ENCODE peak calls at places on chromosomes 12 and 14, in ten cellular contexts. G is H4; O is stimulated activated CD4-positive, alpha-beta T cell treated with anti-CD3 and anti-CD28 coated beads, Interleukin-1b, Interleukin-23, amount 100 ng/mL, for 1 hour; A is RWPE2; Z is skeletal muscle cell; C is tibial artery; T is T-helper 1 cell; D is keratinocyte; W is astrocyte; V is uterus. X is an unnamed sample.

GRCh38 chr14:90499121-90499520 is 102.3 kb downstream of the CALM1 start:
- DNase-seq in O (no peak), C (peak; percentile 31), A (peak; percentile 20), Z (no peak), W (no peak), V (no peak), G (no peak), T (no peak), D (no peak), X (no peak)

GRCh38 chr12:11885261-11886038 is 185.3 kb upstream of the BCL2L14 start:
- DNase-seq in A (peak; percentile 70), C (no peak), D (peak; percentile 61), T (no peak), O (no peak), G (peak; percentile 60), V (no peak), W (peak; percentile 75), Z (no peak), X (no peak)

GRCh38 chr14:101198398-101199027 is 295.0 kb upstream of the RTL1 start:
- DNase-seq in G (no peak), T (no peak), W (no peak), D (no peak), O (no peak), C (no peak), Z (no peak), A (peak; percentile 51), V (peak; percentile 11), X (no peak)

GRCh38 chr12:125491585-125491984 is 426.4 kb downstream of the AACS start:
- DNase-seq in O (no peak), T (no peak), W (no peak), A (no peak), C (no peak), D (no peak), V (no peak), Z (no peak), G (no peak), X (no peak)

GRCh38 chr12:74337951-74338350 is 199.7 kb upstream of the ATXN7L3B start:
- DNase-seq in C (no peak), T (no peak), A (no peak), V (no peak), G (peak; percentile 22), W (peak; percentile 76), O (no peak), Z (peak; percentile 31), D (peak; percentile 15), X (no peak)

GRCh38 chr12:56590237-56590830 is 39.8 kb downstream of the BAZ2A start:
- DNase-seq in Z (no peak), T (no peak), O (no peak), A (no peak), C (no peak), D (no peak), G (no peak), W (no peak), V (no peak), X (peak; percentile 48)

GRCh38 chr12:1630827-1631591 is 2.0 kb downstream of the WNT5B start:
- DNase-seq in T (no peak), V (no peak), G (no peak), O (no peak), C (no peak), D (no peak), W (peak; percentile 46), Z (peak; percentile 52), A (no peak), X (no peak)

GRCh38 chr12:94815450-94815849 is 165.1 kb upstream of the TMCC3 start:
- DNase-seq in G (no peak), D (no peak), C (no peak), V (no peak), Z (no peak), T (no peak), A (no peak), O (no peak), W (no peak), X (no peak)

GRCh38 chr12:123293178-123293760 is 21.6 kb upstream of the CDK2AP1 start:
- DNase-seq in W (no peak), A (no peak), G (no peak), O (no peak), C (no peak), D (no peak), V (no peak), T (no peak), Z (no peak), X (no peak)

GRCh38 chr14:97705976-97706375 is 908.8 kb downstream of the VRK1 start:
- DNase-seq in W (no peak), T (no peak), A (no peak), Z (no peak), O (no peak), G (no peak), C (no peak), D (no peak), V (no peak), X (no peak)

X was measured in A673.